ENCODE peak calls at places on chromosomes 2 and 18, in nine cellular contexts. C, T, W, X, Y, Z, L, K and O are unnamed samples.

GRCh38 chr2:104584393-104584792 is 269.5 kb upstream of the POU3F3 start:
- DNase-seq in C (no peak), T (no peak), W (no peak), X (no peak), Y (no peak), Z (no peak), L (no peak), K (no peak), O (no peak)

GRCh38 chr2:237157551-237158102 is 71.9 kb downstream of the COPS8 start:
- DNase-seq in C (no peak), T (no peak), W (no peak), X (peak; percentile 31), Y (no peak), Z (no peak), L (peak; percentile 24), K (no peak), O (no peak)

GRCh38 chr18:74517236-74517630 is 17.1 kb upstream of the CNDP1 start:
- DNase-seq in C (no peak), T (no peak), W (no peak), X (no peak), Y (no peak), Z (no peak), L (no peak), K (no peak), O (no peak)

GRCh38 chr2:135839713-135840112 is 2.7 kb upstream of the LCT start:
- DNase-seq in C (peak; percentile 69), T (no peak), W (no peak), X (peak; percentile 91), Y (no peak), Z (no peak), L (no peak), K (no peak), O (no peak)

GRCh38 chr18:67216846-67217245 is 299.7 kb downstream of the DSEL start:
- DNase-seq in C (no peak), T (no peak), W (no peak), X (peak; percentile 29), Y (no peak), Z (no peak), L (no peak), K (no peak), O (no peak)

GRCh38 chr2:32825291-32825712 is 121.5 kb upstream of the LTBP1 start:
- DNase-seq in C (peak; percentile 55), T (no peak), W (no peak), X (peak; percentile 19), Y (no peak), Z (peak; percentile 53), L (peak; percentile 18), K (no peak), O (no peak)

GRCh38 chr2:208142255-208142924 is 3.6 kb downstream of the CRYGB start:
- DNase-seq in C (no peak), T (no peak), W (no peak), X (peak; percentile 22), Y (no peak), Z (no peak), L (peak; percentile 66), K (no peak), O (no peak)

GRCh38 chr18:35572644-35573043 is 8.9 kb upstream of the GALNT1 start:
- DNase-seq in C (no peak), T (no peak), W (no peak), X (peak; percentile 74), Y (no peak), Z (no peak), L (no peak), K (no peak), O (no peak)

GRCh38 chr2:9187620-9188214 is 18.9 kb upstream of the ASAP2 start:
- DNase-seq in C (no peak), T (no peak), W (no peak), X (peak; percentile 83), Y (no peak), Z (no peak), L (no peak), K (no peak), O (no peak)

GRCh38 chr2:43131890-43132522 is 94.4 kb downstream of the ZFP36L2 start:
- DNase-seq in C (no peak), T (no peak), W (no peak), X (no peak), Y (no peak), Z (no peak), L (no peak), K (no peak), O (no peak)

GRCh38 chr2:30629866-30630265 is 177.4 kb downstream of the CAPN13 start:
- DNase-seq in C (no peak), T (no peak), W (no peak), X (peak; percentile 59), Y (no peak), Z (no peak), L (no peak), K (no peak), O (no peak)

GRCh38 chr2:169670215-169670651 is 24.0 kb downstream of the CFAP210 start:
- DNase-seq in C (no peak), T (no peak), W (no peak), X (peak; percentile 52), Y (no peak), Z (no peak), L (no peak), K (no peak), O (no peak)

GRCh38 chr2:2233171-2233826 is 97.8 kb downstream of the MYT1L start:
- DNase-seq in C (no peak), T (no peak), W (no peak), X (no peak), Y (no peak), Z (no peak), L (no peak), K (no peak), O (no peak)

GRCh38 chr2:215507126-215507525 is 71.3 kb upstream of the FN1 start:
- DNase-seq in C (no peak), T (no peak), W (no peak), X (no peak), Y (peak; percentile 19), Z (no peak), L (no peak), K (no peak), O (peak; percentile 74)

GRCh38 chr2:214724741-214725140 is 84.7 kb downstream of the BARD1 start:
- DNase-seq in C (no peak), T (no peak), W (no peak), X (no peak), Y (no peak), Z (no peak), L (no peak), K (no peak), O (no peak)